ENCODE peak calls at places on chromosomes 3 and 15, in six cellular contexts. K is esophagus muscularis mucosa, W is HepG2, C is GM12878, Y is H1, B is transverse colon. J is an unnamed sample.

GRCh38 chr3:136042608-136043221 is 77.2 kb downstream of the PPP2R3A start:
- DNase-seq in W (peak; percentile 35), K (no peak), B (no peak), Y (no peak), C (no peak), J (no peak)

GRCh38 chr15:78944669-78945407 is at the start of gene CTSH:
- DNase-seq in C (no peak), B (peak; percentile 91), K (no peak), W (peak; percentile 84), Y (peak; percentile 93), J (peak; percentile 80)

GRCh38 chr15:41905360-41905793 is 11.5 kb upstream of the SPTBN5 start:
- DNase-seq in W (no peak), B (no peak), C (no peak), K (no peak), Y (no peak), J (no peak)

GRCh38 chr15:69280783-69281182 is 17.9 kb upstream of the PAQR5 start:
- DNase-seq in K (peak; percentile 68), W (no peak), Y (peak; percentile 33), B (no peak), C (no peak), J (no peak)

GRCh38 chr3:193782280-193782654 is 189.3 kb downstream of the OPA1 start:
- DNase-seq in Y (no peak), C (no peak), B (peak; percentile 35), W (no peak), K (no peak), J (no peak)

GRCh38 chr3:152430223-152431002 is 161.7 kb downstream of the MBNL1 start:
- DNase-seq in W (no peak), Y (no peak), B (no peak), K (no peak), C (no peak), J (no peak)

GRCh38 chr15:66901336-66902100 is 163.9 kb upstream of the SMAD3 start:
- DNase-seq in K (no peak), B (no peak), Y (no peak), W (no peak), C (no peak), J (no peak)

GRCh38 chr15:75661041-75661778 is 13.5 kb downstream of the SNX33 start:
- DNase-seq in C (no peak), K (peak; percentile 96), B (peak; percentile 83), W (peak; percentile 45), Y (peak; percentile 64), J (peak; percentile 96)

GRCh38 chr3:194148383-194148782 is 12.4 kb downstream of the HES1 start:
- DNase-seq in W (no peak), Y (no peak), B (no peak), C (no peak), K (no peak), J (peak; percentile 61)

GRCh38 chr15:99059010-99059981 is 45.6 kb upstream of the SYNM start:
- DNase-seq in K (peak; percentile 96), C (no peak), Y (peak; percentile 86), B (peak; percentile 71), W (peak; percentile 65), J (peak; percentile 84)

GRCh38 chr3:43105224-43105596 is 669 bp downstream of the POMGNT2 start:
- DNase-seq in C (no peak), B (no peak), K (no peak), Y (peak; percentile 56), W (no peak), J (no peak)

GRCh38 chr3:15500107-15500724 is 21.3 kb downstream of the COLQ start:
- DNase-seq in W (no peak), K (no peak), B (no peak), Y (no peak), C (no peak), J (peak; percentile 4)

GRCh38 chr3:58490860-58491501 is 915 bp upstream of the KCTD6 start:
- DNase-seq in W (no peak), K (no peak), B (no peak), Y (no peak), C (no peak), J (peak; percentile 71)

GRCh38 chr3:5002174-5002870 is 23.1 kb downstream of the BHLHE40 start:
- DNase-seq in W (no peak), C (no peak), Y (no peak), K (no peak), B (no peak), J (peak; percentile 49)

GRCh38 chr3:169072494-169072893 is 591.0 kb downstream of the MECOM start:
- DNase-seq in B (no peak), C (no peak), Y (no peak), W (no peak), K (no peak), J (no peak)

GRCh38 chr3:33833408-33834116 is 35.1 kb downstream of the PDCD6IP start:
- DNase-seq in K (no peak), B (no peak), C (no peak), Y (no peak), W (no peak), J (no peak)

GRCh38 chr3:39125837-39126500 is 18.5 kb downstream of the TTC21A start:
- DNase-seq in B (no peak), Y (no peak), W (peak; percentile 28), C (no peak), K (no peak), J (no peak)

GRCh38 chr3:107716734-107717133 is 194.0 kb downstream of the BBX start:
- DNase-seq in W (no peak), B (no peak), C (no peak), K (no peak), Y (no peak), J (no peak)

GRCh38 chr3:188697127-188697526 is 474.6 kb upstream of the TPRG1 start:
- DNase-seq in K (no peak), B (no peak), C (peak; percentile 27), Y (no peak), W (no peak), J (no peak)

GRCh38 chr3:145696011-145696410 is 465.0 kb downstream of the PLOD2 start:
- DNase-seq in C (no peak), Y (no peak), W (no peak), B (no peak), K (no peak), J (no peak)

GRCh38 chr3:125357032-125357658 is 18.0 kb downstream of the ZNF148 start:
- DNase-seq in K (no peak), B (peak; percentile 26), C (no peak), W (peak; percentile 58), Y (peak; percentile 55), J (no peak)

GRCh38 chr15:40314723-40315276 is 7.1 kb upstream of the PLCB2 start:
- DNase-seq in Y (no peak), K (no peak), W (no peak), C (no peak), B (no peak), J (no peak)

GRCh38 chr3:50236484-50237132 is 604 bp downstream of the GNAI2 start:
- DNase-seq in Y (peak; percentile 60), K (no peak), W (no peak), B (no peak), C (no peak), J (no peak)

GRCh38 chr15:85934691-85935090 is 140.0 kb upstream of the KLHL25 start:
- DNase-seq in K (no peak), Y (no peak), W (no peak), C (no peak), B (no peak), J (no peak)

GRCh38 chr3:101836907-101837598 is 12.3 kb upstream of the NFKBIZ start:
- DNase-seq in K (no peak), W (no peak), B (no peak), C (no peak), Y (no peak), J (no peak)

GRCh38 chr3:9565316-9565715 is 11.7 kb upstream of the LHFPL4 start:
- DNase-seq in Y (no peak), C (no peak), K (no peak), B (no peak), W (no peak), J (no peak)
- TF ChIP-seq POLR2AphosphoS5 in Y (no peak), C (no peak), K (no peak), B (no peak), W (no peak), J (no peak)

DNA sequence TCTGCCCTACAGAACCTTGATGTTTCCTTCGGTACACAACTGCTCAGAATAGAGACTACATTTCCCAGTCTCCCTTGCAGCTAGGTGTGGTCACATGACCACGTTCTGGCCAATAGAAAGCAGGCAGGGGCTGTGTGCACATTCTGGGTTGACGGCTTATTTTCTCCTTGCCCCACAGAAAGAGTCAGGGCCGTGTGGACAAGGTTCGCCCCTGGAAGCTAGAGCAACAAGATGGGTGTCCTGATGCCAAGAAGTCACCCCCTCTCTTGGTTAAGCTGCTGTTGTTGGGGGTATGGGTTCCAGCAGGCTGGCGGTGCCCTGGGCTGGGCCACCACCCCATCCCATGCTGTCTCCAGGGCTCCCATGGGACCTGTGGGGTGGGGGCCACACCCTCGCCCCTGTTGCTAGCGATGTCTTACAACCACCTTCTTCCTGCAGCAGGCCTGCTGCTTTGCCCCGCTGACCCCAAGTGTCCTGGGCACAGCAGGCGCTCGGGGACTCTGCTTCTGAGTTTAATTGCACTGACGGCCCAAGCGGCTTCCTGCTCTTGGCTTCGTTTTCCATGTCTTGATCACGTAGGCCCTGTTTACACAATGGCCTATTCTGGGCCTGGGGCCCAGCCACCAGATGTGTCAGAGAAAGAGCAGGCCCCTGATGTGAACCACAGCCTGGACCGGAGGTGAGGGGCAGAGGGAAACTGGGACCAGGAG is 24.9 kb downstream of the ABTB1 start:
- DNase-seq in K (peak; percentile 95), C (peak; percentile 48), W (peak; percentile 58), B (peak; percentile 62), Y (peak; percentile 72), J (peak; percentile 90)
- TF ChIP-seq EP300 in K (no peak), C (no peak), W (no peak), B (peak; percentile 45), Y (no peak), J (no peak)

DNA sequence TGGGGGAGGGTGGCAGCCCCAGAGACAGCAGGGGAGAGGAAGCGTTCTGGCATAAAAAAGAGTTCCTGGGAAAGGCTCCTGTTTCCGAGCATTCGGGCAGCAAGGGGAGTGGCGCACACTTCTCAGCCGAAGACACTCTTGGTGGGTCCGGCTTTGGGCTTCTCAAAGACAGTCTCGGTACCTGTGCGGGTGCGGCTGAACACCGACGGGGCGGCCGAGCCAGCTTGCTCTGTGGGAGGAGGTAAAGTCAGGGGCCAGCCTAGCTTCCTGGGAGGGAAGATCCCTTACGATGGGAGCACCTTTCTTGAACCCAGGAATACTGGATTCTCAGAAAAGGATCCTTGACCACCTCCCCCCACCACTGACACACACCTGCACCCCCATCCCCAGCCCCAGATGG is 1.6 kb downstream of the MUSTN1 start:
- DNase-seq in W (no peak), B (no peak), C (no peak), K (no peak), Y (no peak), J (no peak)
- H3K4me3 ChIP-seq in W (no peak overlapping the region), B (no peak overlapping the region), C (no peak overlapping the region), K (no peak overlapping the region), Y (no peak overlapping the region), J (no peak overlapping the region)

GRCh38 chr15:81157195-81157938 is 23.3 kb downstream of the CFAP161 start:
- DNase-seq in Y (no peak), B (no peak), K (no peak), C (no peak), W (no peak), J (no peak)

GRCh38 chr15:81161851-81162250 is 27.8 kb downstream of the CFAP161 start:
- DNase-seq in C (no peak), K (no peak), B (no peak), Y (no peak), W (no peak), J (no peak)

GRCh38 chr15:81157939-81158223 is 23.8 kb downstream of the CFAP161 start:
- DNase-seq in Y (no peak), B (no peak), W (no peak), K (no peak), C (no peak), J (no peak)

GRCh38 chr15:81161215-81161673 is 27.2 kb downstream of the CFAP161 start:
- DNase-seq in K (no peak), B (no peak), C (no peak), W (no peak), Y (no peak), J (no peak)

GRCh38 chr15:81160312-81161214 is 26.5 kb downstream of the CFAP161 start:
- DNase-seq in K (no peak), W (no peak), Y (no peak), B (peak; percentile 11), C (no peak), J (peak; percentile 76)
- TF ChIP-seq POLR2AphosphoS5 in K (peak; percentile 45), W (no peak), Y (no peak), B (no peak), C (no peak), J (peak; percentile 63)